ENCODE peak calls at places on chromosomes 5 and 9, in nine cellular contexts. A is uterus, M is tibial nerve, D is H1, K is adrenal gland, Z is heart left ventricle, X is A549, P is stomach, N is thyroid gland. Q is an unnamed sample.

GRCh38 chr5:137733011-137733410 is 2.9 kb downstream of the KLHL3 start:
- DNase-seq in A (no peak), M (no peak), D (no peak), K (no peak), Z (no peak), X (no peak), P (no peak), N (no peak), Q (no peak)

GRCh38 chr5:102579379-102579778 is 80.6 kb upstream of the SLCO6A1 start:
- DNase-seq in A (no peak), M (no peak), D (no peak), K (no peak), Z (no peak), X (no peak), P (no peak), N (no peak), Q (no peak)

GRCh38 chr5:172749881-172750608 is 20.9 kb downstream of the DUSP1 start:
- DNase-seq in A (peak), M (no peak), D (no peak), K (no peak), Z (peak), X (no peak), P (no peak), N (no peak), Q (peak)

GRCh38 chr5:6827815-6828214 is 114.6 kb downstream of the TENT4A start:
- DNase-seq in A (no peak), M (no peak), D (no peak), K (no peak), Z (no peak), X (no peak), P (no peak), N (no peak), Q (no peak)

GRCh38 chr5:62154758-62155157 is 151.2 kb upstream of the KIF2A start:
- DNase-seq in A (no peak), M (no peak), D (no peak), K (no peak), Z (no peak), X (no peak), P (no peak), N (no peak), Q (no peak)

GRCh38 chr9:137237759-137238726 is 3.0 kb upstream of the TUBB4B start:
- DNase-seq in A (no peak), M (no peak), D (no peak), K (no peak), Z (no peak), X (no peak), P (no peak), N (no peak), Q (no peak)

GRCh38 chr5:150245111-150245789 is 44.3 kb downstream of the CAMK2A start:
- DNase-seq in A (peak), M (no peak), D (no peak), K (no peak), Z (peak), X (no peak), P (no peak), N (no peak), Q (no peak)

GRCh38 chr9:88280816-88281382 is 107.3 kb upstream of the SPIN1 start:
- DNase-seq in A (no peak), M (no peak), D (peak), K (no peak), Z (no peak), X (no peak), P (no peak), N (no peak), Q (no peak)

GRCh38 chr5:625516-625915 is 13.4 kb downstream of the CEP72 start:
- DNase-seq in A (no peak), M (no peak), D (no peak), K (no peak), Z (no peak), X (no peak), P (no peak), N (no peak), Q (no peak)

GRCh38 chr5:126043684-126044083 is 379.5 kb upstream of the GRAMD2B start:
- DNase-seq in A (no peak), M (no peak), D (no peak), K (no peak), Z (no peak), X (no peak), P (no peak), N (no peak), Q (no peak)

GRCh38 chr9:14652729-14653377 is 40.4 kb downstream of the ZDHHC21 start:
- DNase-seq in A (no peak), M (no peak), D (no peak), K (no peak), Z (no peak), X (no peak), P (no peak), N (no peak), Q (no peak)

GRCh38 chr5:38736089-38736488 is 109.7 kb upstream of the OSMR start:
- DNase-seq in A (no peak), M (no peak), D (no peak), K (no peak), Z (no peak), X (no peak), P (no peak), N (no peak), Q (no peak)

GRCh38 chr5:134252671-134253070 is 26.8 kb upstream of the PPP2CA start:
- DNase-seq in A (no peak), M (no peak), D (no peak), K (no peak), Z (peak), X (peak), P (no peak), N (no peak), Q (no peak)

GRCh38 chr9:100066539-100066938 is 32.3 kb downstream of the ERP44 start:
- DNase-seq in A (no peak), M (no peak), D (no peak), K (no peak), Z (peak), X (no peak), P (no peak), N (no peak), Q (no peak)

GRCh38 chr5:140113180-140113698 is 670 bp upstream of the PURA start:
- DNase-seq in A (peak), M (no peak), D (no peak), K (peak), Z (peak), X (no peak), P (no peak), N (peak), Q (peak)

GRCh38 chr5:121758640-121759039 is 93.0 kb upstream of the FTMT start:
- DNase-seq in A (no peak), M (no peak), D (no peak), K (no peak), Z (no peak), X (no peak), P (no peak), N (no peak), Q (no peak)

GRCh38 chr9:84711936-84712335 is 42.4 kb downstream of the NTRK2 start:
- DNase-seq in A (no peak), M (peak), D (no peak), K (peak), Z (no peak), X (no peak), P (no peak), N (peak), Q (no peak)

GRCh38 chr9:124852829-124853531 is at the start of gene WDR38:
- DNase-seq in A (peak), M (peak), D (no peak), K (peak), Z (peak), X (peak), P (peak), N (peak), Q (peak)

GRCh38 chr9:129285979-129286772 is 108.1 kb upstream of the IER5L start:
- DNase-seq in A (peak), M (peak), D (no peak), K (peak), Z (no peak), X (no peak), P (no peak), N (no peak), Q (peak)

GRCh38 chr9:115730845-115731244 is 422.7 kb upstream of the PAPPA start:
- DNase-seq in A (no peak), M (no peak), D (no peak), K (no peak), Z (no peak), X (no peak), P (no peak), N (no peak), Q (no peak)

GRCh38 chr9:86764230-86765039 is 182.9 kb downstream of the GAS1 start:
- DNase-seq in A (no peak), M (no peak), D (no peak), K (no peak), Z (no peak), X (no peak), P (no peak), N (no peak), Q (no peak)

GRCh38 chr5:72540759-72541438 is 33.7 kb upstream of the ZNF366 start:
- DNase-seq in A (no peak), M (no peak), D (no peak), K (no peak), Z (no peak), X (no peak), P (no peak), N (no peak), Q (no peak)

GRCh38 chr5:151076616-151077015 is 4.2 kb downstream of the TNIP1 start:
- DNase-seq in A (no peak), M (no peak), D (no peak), K (no peak), Z (no peak), X (no peak), P (no peak), N (no peak), Q (no peak)

GRCh38 chr9:122975196-122975595 is 34.4 kb downstream of the RABGAP1 start:
- DNase-seq in A (no peak), M (no peak), D (no peak), K (no peak), Z (no peak), X (no peak), P (no peak), N (no peak), Q (no peak)

GRCh38 chr9:80922544-80922943 is 766.8 kb downstream of the TLE1 start:
- DNase-seq in A (no peak), M (no peak), D (no peak), K (no peak), Z (no peak), X (no peak), P (no peak), N (no peak), Q (no peak)

GRCh38 chr9:91580136-91580535 is 156.5 kb upstream of the NFIL3 start:
- DNase-seq in A (no peak), M (no peak), D (no peak), K (no peak), Z (no peak), X (no peak), P (no peak), N (no peak), Q (no peak)

GRCh38 chr5:118518720-118519119 is 469.6 kb downstream of the DTWD2 start:
- DNase-seq in A (no peak), M (no peak), D (no peak), K (no peak), Z (no peak), X (no peak), P (no peak), N (no peak), Q (no peak)

GRCh38 chr5:96023518-96023917 is 61.9 kb upstream of the ELL2 start:
- DNase-seq in A (no peak), M (no peak), D (no peak), K (no peak), Z (no peak), X (no peak), P (no peak), N (no peak), Q (no peak)

GRCh38 chr5:162948677-162949076 is 488.7 kb upstream of the CCNG1 start:
- DNase-seq in A (no peak), M (no peak), D (no peak), K (no peak), Z (no peak), X (no peak), P (no peak), N (no peak), Q (no peak)

GRCh38 chr9:22124263-22125011 is 115.3 kb upstream of the CDKN2B start:
- DNase-seq in A (no peak), M (no peak), D (no peak), K (no peak), Z (no peak), X (peak), P (peak), N (no peak), Q (no peak)

GRCh38 chr9:127451681-127452480 is 571 bp downstream of the LRSAM1 start:
- DNase-seq in A (peak), M (no peak), D (no peak), K (peak), Z (peak), X (peak), P (peak), N (peak), Q (peak)

GRCh38 chr9:116191757-116192415 is 38.3 kb downstream of the PAPPA start:
- DNase-seq in A (no peak), M (no peak), D (no peak), K (no peak), Z (no peak), X (no peak), P (no peak), N (no peak), Q (no peak)

GRCh38 chr5:132753135-132753987 is 6.1 kb downstream of the CCNI2 start:
- DNase-seq in A (no peak), M (no peak), D (no peak), K (no peak), Z (no peak), X (no peak), P (peak), N (peak), Q (no peak)

GRCh38 chr5:154937718-154938466 is at the start of gene GEMIN5:
- DNase-seq in A (peak), M (peak), D (peak), K (peak), Z (peak), X (peak), P (peak), N (peak), Q (peak)

GRCh38 chr5:14228219-14228618 is 85.1 kb downstream of the TRIO start:
- DNase-seq in A (no peak), M (no peak), D (no peak), K (no peak), Z (no peak), X (no peak), P (no peak), N (no peak), Q (no peak)

GRCh38 chr5:134003064-134003956 is 1.5 kb downstream of the VDAC1 start:
- DNase-seq in A (no peak), M (no peak), D (no peak), K (no peak), Z (no peak), X (no peak), P (no peak), N (no peak), Q (no peak)

GRCh38 chr9:20321683-20322082 is 300.6 kb downstream of the MLLT3 start:
- DNase-seq in A (no peak), M (no peak), D (no peak), K (no peak), Z (no peak), X (no peak), P (no peak), N (no peak), Q (no peak)

GRCh38 chr9:29440449-29440848 is 1867.2 kb upstream of the C9orf72 start:
- DNase-seq in A (no peak), M (no peak), D (no peak), K (no peak), Z (no peak), X (no peak), P (no peak), N (no peak), Q (no peak)

DNA sequence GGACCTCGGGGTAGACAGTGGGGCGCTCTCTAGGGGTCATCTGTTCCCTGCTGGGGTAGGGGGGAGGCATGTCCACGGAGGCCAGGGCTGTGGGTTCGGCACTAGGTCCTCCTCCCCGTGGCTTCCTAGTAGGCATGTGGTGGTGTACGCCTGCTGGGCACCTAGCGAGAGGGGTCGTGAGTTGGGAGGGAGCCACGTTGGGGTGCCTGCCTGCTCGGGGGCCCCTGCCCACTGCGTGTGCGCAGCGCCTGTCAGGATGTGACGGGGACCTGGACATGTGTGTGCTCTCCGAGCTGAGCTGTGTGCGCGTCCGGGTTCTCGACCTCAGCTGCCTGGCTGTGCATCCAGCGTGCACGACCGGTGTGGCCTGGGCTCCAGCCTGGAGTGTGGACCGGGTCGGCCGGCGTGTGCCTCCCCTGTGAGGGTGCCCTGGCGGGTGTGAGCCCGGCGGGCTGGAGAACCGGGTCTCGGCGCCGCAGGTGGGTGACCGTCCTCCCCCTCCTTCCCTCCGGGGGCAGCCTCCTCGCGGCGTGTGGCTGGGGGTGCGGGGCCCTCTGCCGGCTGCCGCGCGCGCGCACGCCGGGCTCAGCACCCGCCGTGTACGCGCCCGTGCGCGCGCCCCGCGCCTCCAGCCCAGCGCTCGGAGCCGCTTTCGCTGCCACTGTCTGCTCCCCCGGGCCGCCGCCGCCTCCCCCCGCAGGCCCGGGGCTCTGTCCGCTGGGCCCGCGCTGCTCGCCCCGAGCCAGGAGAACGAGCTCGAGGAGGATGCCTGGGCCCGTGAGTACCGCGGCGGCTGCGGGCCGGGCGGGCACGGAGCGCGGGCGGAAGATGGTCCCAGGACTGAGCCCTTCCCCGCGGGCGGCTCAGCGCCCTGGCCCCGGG is at the start of gene PRR7:
- DNase-seq in A (peak), M (no peak), D (no peak), K (peak), Z (no peak), X (peak), P (peak), N (peak), Q (peak)
- TF ChIP-seq POLR2A in A (no peak), M (no peak), D (peak), K (no peak), Z (no peak), X (peak), P (no peak), N (no peak), Q (no peak)

DNA sequence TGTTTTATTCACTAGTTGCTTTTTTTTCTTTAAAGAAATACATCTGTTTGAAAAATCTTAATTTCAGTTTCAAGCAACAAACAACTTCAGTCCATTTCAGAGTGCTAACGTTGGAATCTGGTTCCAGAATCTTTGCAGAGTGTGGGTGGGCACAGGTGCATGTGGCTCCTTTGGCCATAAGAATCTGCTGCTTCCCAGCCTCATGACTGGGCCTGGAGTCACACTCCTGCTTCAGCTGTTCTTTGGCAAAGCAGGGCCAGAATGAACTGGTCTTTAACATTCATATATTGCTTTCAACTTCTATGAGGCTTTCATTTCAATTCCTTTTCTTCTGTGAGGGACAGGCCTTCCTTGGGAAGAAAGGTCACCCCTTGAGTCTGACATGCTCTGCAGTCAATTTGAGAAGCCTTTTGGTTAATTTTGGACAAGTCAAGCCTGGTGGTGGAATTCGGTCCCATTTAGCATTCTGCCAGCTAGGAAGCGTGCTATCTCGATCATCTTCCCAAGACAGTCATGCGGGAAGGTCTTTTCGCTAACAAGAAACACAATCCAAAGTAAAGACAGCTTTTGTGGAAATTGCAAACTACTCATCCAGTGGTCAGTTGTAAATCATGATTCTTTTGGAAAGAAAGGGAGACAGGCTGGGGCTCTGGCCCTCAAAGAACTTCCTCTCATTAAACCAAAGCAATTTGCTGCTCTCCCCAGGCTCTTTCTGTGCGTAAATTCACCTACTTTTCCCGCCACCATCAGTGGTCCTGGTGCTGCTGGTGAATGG is 55.2 kb downstream of the SLC1A3 start:
- DNase-seq in A (no peak), M (no peak), D (no peak), K (no peak), Z (no peak), X (no peak), P (no peak), N (no peak), Q (no peak)
- H3K27ac ChIP-seq in A (no peak), M (no peak), D (no peak), K (no peak), Z (no peak), X (no peak), P (no peak), N (no peak), Q (no peak)

DNA sequence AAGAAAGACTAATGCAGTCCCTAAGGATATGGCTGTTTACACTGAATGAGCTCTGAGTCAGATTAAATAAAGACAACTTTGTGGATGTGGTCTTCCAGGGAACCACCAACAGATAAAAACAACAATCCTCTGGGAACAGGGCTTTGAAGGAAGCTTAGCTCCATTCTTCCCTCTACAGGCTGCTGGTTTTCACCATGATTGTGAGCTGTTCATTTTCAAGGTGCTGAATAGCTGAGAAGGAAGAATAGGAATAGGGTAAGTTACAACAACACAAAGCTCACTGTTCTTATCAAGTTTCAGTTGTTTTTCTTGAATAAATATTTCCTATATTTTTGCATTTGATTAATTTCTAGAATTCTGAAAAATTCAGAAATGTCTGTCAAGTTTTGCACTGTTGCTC is 25.9 kb upstream of the PTAR1 start:
- DNase-seq in A (no peak), M (no peak), D (no peak), K (no peak), Z (no peak), X (no peak), P (no peak), N (no peak), Q (no peak)
- TF ChIP-seq CTCF in A (no peak), M (no peak), D (no peak), K (no peak), Z (no peak), X (no peak), P (no peak), N (no peak), Q (no peak)

DNA sequence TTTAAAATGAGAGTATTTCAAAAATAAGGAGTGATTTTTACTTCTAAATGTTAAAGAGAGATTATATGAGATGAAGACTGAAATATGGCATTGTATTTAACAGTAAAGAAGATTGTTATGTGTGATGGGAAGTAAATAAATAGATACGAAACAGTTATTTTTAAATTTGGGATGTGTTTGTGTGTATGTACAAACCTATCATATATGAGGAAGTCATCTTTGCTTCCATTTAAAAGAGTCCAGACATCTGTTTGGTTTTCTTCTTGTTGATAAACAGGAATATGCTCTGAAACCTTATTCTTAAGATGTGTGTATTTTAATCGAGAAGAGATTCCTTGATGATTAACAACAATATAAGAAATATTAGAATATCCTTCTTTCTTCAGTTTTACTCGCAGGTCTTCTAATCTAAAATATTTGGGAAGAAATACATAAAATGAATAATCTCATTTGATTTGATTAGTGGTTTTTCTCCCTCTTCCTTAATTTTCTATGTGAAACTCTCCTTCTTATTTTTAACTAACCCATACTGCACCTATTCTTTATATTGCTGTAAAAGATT is 4.9 kb downstream of the SELENOP start:
- DNase-seq in A (no peak), M (no peak), D (no peak), K (no peak), Z (no peak), X (no peak), P (no peak), N (no peak), Q (no peak)
- TF ChIP-seq POLR2A in A (no peak), M (no peak), D (no peak), K (no peak), Z (no peak), X (no peak), P (no peak), N (no peak), Q (no peak)

Q was measured in ovary.